ENCODE peak calls at places on chromosomes 4 and X, in eight cellular contexts. J is body of pancreas, E is adrenal gland, S is lung, C is K562, W is stomach, H is RWPE1, P is upper lobe of right lung. K is an unnamed sample.

GRCh38 chrX:54708404-54708803 is 89.7 kb downstream of the ITIH6 start:
- DNase-seq in J (no peak), E (no peak), S (no peak), C (no peak), W (no peak), H (no peak), P (no peak), K (no peak)

GRCh38 chr4:80916770-80917169 is 113.7 kb upstream of the BMP3 start:
- DNase-seq in J (no peak), E (no peak), S (no peak), C (no peak), W (no peak), H (no peak), P (no peak), K (no peak)

GRCh38 chr4:31045724-31046318 is 325.7 kb downstream of the PCDH7 start:
- DNase-seq in J (peak; percentile 35), E (peak; percentile 5), S (peak; percentile 30), C (peak; percentile 1), W (peak; percentile 56), H (peak; percentile 19), P (no peak), K (no peak)

GRCh38 chr4:141158219-141158618 is 24.9 kb upstream of the RNF150 start:
- DNase-seq in J (no peak), E (no peak), S (no peak), C (peak; percentile 52), W (no peak), H (peak; percentile 52), P (no peak), K (no peak)

GRCh38 chrX:151393514-151393913 is 3.5 kb upstream of the VMA21 start:
- DNase-seq in J (no peak), E (no peak), S (no peak), C (peak; percentile 24), W (no peak), H (no peak), P (no peak), K (no peak)

GRCh38 chrX:4935387-4935786 is 1221.9 kb upstream of the PRKX start:
- DNase-seq in J (no peak), E (no peak), S (no peak), C (no peak), W (no peak), H (no peak), P (no peak), K (no peak)

GRCh38 chrX:152958524-152959465 is 35.1 kb downstream of the PNMA5 start:
- DNase-seq in J (peak; percentile 88), E (peak; percentile 89), S (peak; percentile 87), C (peak; percentile 93), W (peak; percentile 87), H (peak; percentile 73), P (peak; percentile 90), K (peak; percentile 87)

GRCh38 chr4:97270051-97270450 is 873.2 kb downstream of the STPG2 start:
- DNase-seq in J (no peak), E (no peak), S (no peak), C (no peak), W (no peak), H (no peak), P (no peak), K (no peak)

GRCh38 chr4:144696376-144696775 is 50.4 kb downstream of the HHIP start:
- DNase-seq in J (no peak), E (no peak), S (no peak), C (no peak), W (no peak), H (no peak), P (no peak), K (no peak)

GRCh38 chr4:138677212-138677611 is 338.4 kb upstream of the NOCT start:
- DNase-seq in J (no peak), E (no peak), S (no peak), C (no peak), W (no peak), H (no peak), P (no peak), K (no peak)

GRCh38 chr4:140037353-140038030 is 116.5 kb downstream of the MAML3 start:
- DNase-seq in J (no peak), E (no peak), S (no peak), C (no peak), W (no peak), H (peak; percentile 61), P (no peak), K (no peak)

GRCh38 chr4:38664704-38665401 is 854 bp downstream of the KLF3 start:
- DNase-seq in J (peak; percentile 71), E (peak; percentile 70), S (peak; percentile 59), C (peak; percentile 84), W (peak; percentile 69), H (peak; percentile 24), P (peak; percentile 85), K (peak; percentile 66)

GRCh38 chr4:127555106-127555505 is 77.7 kb upstream of the INTU start:
- DNase-seq in J (no peak), E (no peak), S (no peak), C (no peak), W (no peak), H (no peak), P (no peak), K (no peak)

GRCh38 chr4:36613999-36614398 is 332.6 kb downstream of the DTHD1 start:
- DNase-seq in J (no peak), E (no peak), S (no peak), C (no peak), W (no peak), H (no peak), P (no peak), K (no peak)

GRCh38 chrX:104270916-104271512 is 16.3 kb upstream of the ESX1 start:
- DNase-seq in J (peak; percentile 25), E (peak; percentile 57), S (no peak), C (peak; percentile 33), W (no peak), H (peak; percentile 32), P (no peak), K (peak; percentile 61)

DNA sequence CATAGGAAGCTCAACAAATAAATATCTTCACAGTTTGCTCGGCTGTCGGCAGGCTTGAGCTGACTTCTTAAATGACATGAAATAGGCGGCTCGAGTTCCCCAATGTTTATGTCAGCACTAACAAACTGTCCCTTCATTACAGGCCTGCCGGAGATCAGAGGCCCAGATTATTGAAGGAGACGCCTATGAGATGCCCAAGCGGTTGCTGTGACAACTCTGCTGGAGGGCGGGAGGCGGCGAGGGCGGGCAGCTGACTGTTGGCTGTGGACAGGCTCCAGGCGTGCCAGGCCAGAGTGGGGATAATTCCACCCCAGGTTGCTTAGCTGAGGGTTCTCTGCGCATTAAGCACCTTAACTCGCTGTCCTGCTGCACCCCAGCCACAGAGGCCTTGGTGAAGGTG is 39.2 kb upstream of the MSX1 start:
- DNase-seq in J (no peak), E (no peak), S (no peak), C (no peak), W (no peak), H (no peak), P (no peak), K (no peak)
- H3K27ac ChIP-seq in J (no peak overlapping the region), E (no peak overlapping the region), S (no peak overlapping the region), C (no peak overlapping the region), W (no peak overlapping the region), H (no peak overlapping the region), P (no peak overlapping the region), K (no peak overlapping the region)

DNA sequence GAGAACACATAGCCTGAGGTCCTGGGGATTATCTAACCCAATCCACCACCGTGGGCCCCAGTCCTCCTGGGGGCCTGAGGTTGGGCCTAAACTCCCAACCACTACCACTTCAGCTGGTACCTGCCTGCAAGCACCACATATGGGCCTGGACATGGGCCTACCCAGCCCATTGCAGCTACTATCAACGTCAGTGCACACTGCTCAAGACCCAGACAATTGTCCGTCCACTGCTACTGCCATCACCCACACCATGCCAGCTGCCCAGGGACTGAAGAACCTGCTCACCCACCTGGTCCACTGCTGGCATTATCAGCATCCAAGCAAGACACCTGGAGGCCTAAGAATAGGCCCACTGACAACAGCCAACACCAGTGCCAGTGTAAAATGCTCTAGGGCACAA is 88.1 kb downstream of the COL4A5 start:
- DNase-seq in J (no peak), E (no peak), S (no peak), C (no peak), W (no peak), H (no peak), P (no peak), K (no peak)
- H3K27ac ChIP-seq in J (no peak overlapping the region), E (no peak overlapping the region), S (no peak overlapping the region), C (no peak overlapping the region), W (no peak overlapping the region), H (no peak overlapping the region), P (no peak overlapping the region), K (no peak overlapping the region)

DNA sequence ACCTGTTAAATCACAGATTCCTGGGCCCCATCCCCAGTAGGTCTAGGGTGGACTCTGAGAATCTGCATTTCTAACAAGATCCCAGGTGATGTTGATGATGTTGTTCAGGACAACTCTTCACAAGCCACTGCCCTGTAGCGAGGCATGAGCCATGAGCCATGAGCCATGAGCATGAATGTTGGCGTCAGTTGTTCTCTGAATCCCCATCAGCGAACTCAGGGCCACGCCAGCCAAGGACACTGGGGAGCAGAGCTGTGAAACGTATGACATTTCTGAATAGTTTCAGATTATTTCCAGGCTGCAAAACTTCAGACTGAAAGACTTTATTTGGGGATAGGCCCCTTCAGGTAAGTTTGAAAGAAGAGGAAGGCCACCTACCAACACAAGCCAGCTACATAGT is 46.9 kb upstream of the HCCS start:
- DNase-seq in J (no peak), E (no peak), S (no peak), C (no peak), W (no peak), H (no peak), P (no peak), K (no peak)
- H3K27ac ChIP-seq in J (no peak overlapping the region), E (no peak overlapping the region), S (no peak overlapping the region), C (no peak overlapping the region), W (no peak overlapping the region), H (no peak overlapping the region), P (no peak overlapping the region), K (no peak overlapping the region)

DNA sequence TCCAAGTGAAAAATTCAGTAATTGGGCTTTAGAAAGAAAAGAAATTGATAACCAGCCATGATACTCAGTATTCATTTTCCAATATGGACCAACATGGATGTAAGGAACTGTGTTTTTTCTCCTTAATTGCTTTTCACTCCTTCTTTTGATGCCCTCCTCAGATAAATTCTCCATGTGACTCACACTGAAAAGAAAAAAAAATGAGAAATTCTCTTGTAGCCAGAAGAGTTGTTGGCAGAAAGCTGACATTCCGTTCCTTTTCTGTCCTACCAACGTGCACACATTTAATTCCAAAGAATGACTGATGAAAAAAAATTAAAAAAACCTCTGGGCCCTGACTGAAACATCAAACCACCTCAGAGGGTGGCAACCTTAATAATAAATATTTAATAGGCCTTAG is 153.1 kb downstream of the AMELX start:
- DNase-seq in J (no peak), E (no peak), S (no peak), C (no peak), W (no peak), H (no peak), P (no peak), K (no peak)
- H3K27ac ChIP-seq in J (no peak overlapping the region), E (no peak overlapping the region), S (no peak overlapping the region), C (no peak overlapping the region), W (no peak overlapping the region), H (no peak overlapping the region), P (no peak overlapping the region), K (no peak overlapping the region)

DNA sequence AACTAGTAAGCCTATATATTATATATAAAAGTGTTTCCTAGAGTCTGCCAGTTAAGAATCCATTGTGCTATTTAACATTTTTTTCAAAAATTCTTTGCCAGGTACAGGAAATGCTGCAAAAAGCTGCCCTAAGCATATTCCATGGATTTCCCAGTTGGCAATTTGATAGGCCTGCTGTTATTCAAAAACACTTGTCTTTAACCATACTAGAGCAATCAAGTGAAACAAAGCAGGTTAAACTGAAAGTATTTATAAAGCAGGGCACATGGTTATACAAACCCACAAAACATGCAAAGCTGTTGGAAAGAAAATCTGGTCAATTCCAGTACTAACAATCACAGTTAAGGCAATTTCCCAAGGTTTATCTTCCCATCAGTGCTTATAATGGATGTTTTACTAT is 159.9 kb downstream of the UNC5C start:
- DNase-seq in J (no peak), E (no peak), S (no peak), C (no peak), W (no peak), H (no peak), P (no peak), K (no peak)
- H3K27ac ChIP-seq in J (no peak overlapping the region), E (no peak overlapping the region), S (no peak overlapping the region), C (no peak overlapping the region), W (no peak overlapping the region), H (no peak overlapping the region), P (no peak overlapping the region), K (no peak overlapping the region)

K was measured in heart left ventricle.